ENCODE peak calls at places on chromosomes 11 and 22, in ten cellular contexts. Q is NCI-H446 treated with DMSO at 0.1 percent for 48 hours; O is hepatic stellate cell; Y is ELF-1; G is NCI-H1092 treated with DMSO at 0.1 percent for 48 hours; I is CD4-positive, alpha-beta memory T cell; C is NCI-H1694; N is bronchial epithelial cell; L is stimulated activated CD8-positive, alpha-beta memory T cell treated with anti-CD3 and anti-CD28 coated beads, Interleukin-15, amount 100 ng/mL, for 24 hours; K is NCI-H187 treated with DMSO at 0.1 percent for 48 hours. R is an unnamed sample.

GRCh38 chr11:35723493-35724284 is 61.1 kb downstream of the TRIM44 start:
- DNase-seq in K (no peak), L (no peak), C (no peak), Q (no peak), Y (no peak), G (no peak), N (peak; percentile 66), O (no peak), I (no peak), R (no peak)

GRCh38 chr11:46856605-46857339 is 10.7 kb upstream of the CKAP5 start:
- DNase-seq in N (no peak), I (no peak), G (no peak), C (no peak), L (no peak), K (no peak), Q (no peak), O (no peak), Y (no peak), R (no peak)

GRCh38 chr22:30416843-30417242 is 8.7 kb upstream of the MTFP1 start:
- DNase-seq in N (no peak), I (no peak), G (no peak), C (no peak), O (no peak), Q (no peak), Y (no peak), L (no peak), K (no peak), R (no peak)

GRCh38 chr11:29780756-29781155 is 236.1 kb downstream of the KCNA4 start:
- DNase-seq in K (no peak), Y (peak; percentile 12), I (no peak), N (no peak), C (no peak), Q (no peak), G (peak; percentile 15), O (no peak), L (no peak), R (no peak)

GRCh38 chr11:1499899-1500298 is 13.3 kb upstream of the MOB2 start:
- DNase-seq in C (no peak), L (no peak), O (no peak), N (no peak), I (no peak), K (no peak), Q (no peak), G (no peak), Y (no peak), R (no peak)

GRCh38 chr22:33038131-33038772 is 19.9 kb downstream of the SYN3 start:
- DNase-seq in G (no peak), I (no peak), Q (no peak), K (no peak), L (no peak), Y (peak; percentile 63), C (no peak), N (no peak), O (no peak), R (no peak)

GRCh38 chr11:128453444-128454336 is 133.7 kb downstream of the ETS1 start:
- DNase-seq in I (no peak), L (no peak), N (peak; percentile 95), K (no peak), C (no peak), Q (no peak), Y (no peak), G (no peak), O (peak; percentile 72), R (no peak)

GRCh38 chr11:87422566-87422965 is 384.8 kb downstream of the TMEM135 start:
- DNase-seq in K (no peak), I (no peak), L (no peak), Y (peak; percentile 88), O (no peak), Q (no peak), G (no peak), N (peak; percentile 72), C (no peak), R (no peak)

GRCh38 chr22:44603774-44604173 is 98.2 kb upstream of the PRR5 start:
- DNase-seq in C (no peak), N (no peak), K (no peak), L (no peak), Q (no peak), G (no peak), Y (no peak), I (no peak), O (no peak), R (no peak)

GRCh38 chr22:39240841-39241631 is 3.7 kb downstream of the PDGFB start:
- DNase-seq in O (peak; percentile 48), I (peak; percentile 75), L (no peak), G (no peak), Y (peak; percentile 91), K (no peak), N (peak; percentile 41), Q (no peak), C (no peak), R (peak; percentile 29)

GRCh38 chr11:79437981-79438630 is 2.7 kb downstream of the TENM4 start:
- DNase-seq in O (peak; percentile 53), G (peak; percentile 31), Q (no peak), I (no peak), L (no peak), Y (no peak), K (no peak), C (peak; percentile 23), N (peak; percentile 52), R (no peak)

GRCh38 chr11:96356837-96357236 is 13.8 kb upstream of the MAML2 start:
- DNase-seq in O (no peak), N (no peak), L (no peak), C (no peak), Q (no peak), I (no peak), G (no peak), Y (no peak), K (no peak), R (no peak)

GRCh38 chr22:39908737-39909136 is 7.9 kb downstream of the GRAP2 start:
- DNase-seq in Y (no peak), I (peak; percentile 76), G (no peak), L (no peak), K (no peak), O (no peak), C (no peak), Q (no peak), N (peak; percentile 32), R (no peak)

GRCh38 chr11:132972565-132972964 is 559.7 kb downstream of the OPCML start:
- DNase-seq in I (no peak), K (no peak), G (no peak), Q (no peak), C (no peak), Y (no peak), N (no peak), L (no peak), O (no peak), R (no peak)

GRCh38 chr11:77086521-77087472 is 15.8 kb upstream of the OMP start:
- DNase-seq in N (no peak), C (no peak), G (no peak), Q (no peak), O (no peak), Y (peak; percentile 20), K (no peak), I (no peak), L (no peak), R (no peak)

GRCh38 chr11:120606116-120607010 is 94.8 kb downstream of the GRIK4 start:
- DNase-seq in G (peak; percentile 14), L (no peak), Q (no peak), Y (no peak), O (no peak), N (no peak), C (no peak), K (no peak), I (no peak), R (no peak)

GRCh38 chr11:27473017-27473406 is 422 bp upstream of the LGR4 start:
- DNase-seq in N (no peak), I (no peak), K (no peak), Q (no peak), Y (no peak), G (no peak), L (no peak), C (no peak), O (no peak), R (no peak)

GRCh38 chr11:59678118-59678812 is 9.4 kb upstream of the PATL1 start:
- DNase-seq in L (no peak), Q (no peak), G (no peak), C (no peak), N (no peak), K (no peak), O (no peak), I (no peak), Y (no peak), R (no peak)

GRCh38 chr11:134763030-134763388 is 351.0 kb upstream of the B3GAT1 start:
- DNase-seq in Q (no peak), L (no peak), K (no peak), G (no peak), I (no peak), N (no peak), Y (no peak), C (no peak), O (no peak), R (no peak)

GRCh38 chr11:73236879-73237278 is 18.8 kb downstream of the P2RY2 start:
- DNase-seq in I (no peak), N (peak; percentile 50), K (no peak), Q (no peak), G (no peak), L (no peak), C (no peak), O (no peak), Y (peak; percentile 77), R (peak; percentile 63)